ENCODE peak calls at places on chromosomes 16 and 17, in six cellular contexts. O is gastrocnemius medialis; X is CD8-positive, alpha-beta T cell; F is substantia nigra; R is kidney; T is tibial nerve. N is an unnamed sample.

GRCh38 chr17:20230924-20231323 is 221.8 kb downstream of the SPECC1 start:
- DNase-seq in O (no peak), X (no peak), F (no peak), R (no peak), T (no peak), N (no peak)

GRCh38 chr16:6672507-6672906 is 660.1 kb upstream of the RBFOX1 start:
- DNase-seq in O (no peak), X (no peak), F (no peak), R (no peak), T (no peak), N (peak; percentile 47)

GRCh38 chr17:36851230-36851629 is 86.0 kb upstream of the LHX1 start:
- DNase-seq in O (no peak), X (no peak), F (no peak), R (no peak), T (no peak), N (no peak)

GRCh38 chr16:1048442-1049112 is 24.0 kb upstream of the SSTR5 start:
- DNase-seq in O (no peak), X (no peak), F (peak; percentile 67), R (no peak), T (peak; percentile 33), N (no peak)

GRCh38 chr16:22123759-22124490 is 31.6 kb downstream of the VWA3A start:
- DNase-seq in O (no peak), X (no peak), F (no peak), R (no peak), T (no peak), N (no peak)

GRCh38 chr17:4230142-4230541 is 33.6 kb downstream of the ANKFY1 start:
- DNase-seq in O (peak; percentile 77), X (no peak), F (no peak), R (no peak), T (peak; percentile 72), N (peak; percentile 94)

GRCh38 chr17:80107231-80108021 is 6.0 kb downstream of the GAA start:
- DNase-seq in O (no peak), X (no peak), F (no peak), R (peak; percentile 69), T (no peak), N (no peak)

GRCh38 chr17:51035436-51035835 is 85.2 kb downstream of the SPAG9 start:
- DNase-seq in O (no peak), X (no peak), F (no peak), R (no peak), T (no peak), N (no peak)

GRCh38 chr17:74742153-74742515 is 5.1 kb downstream of the RAB37 start:
- DNase-seq in O (no peak), X (peak; percentile 73), F (no peak), R (no peak), T (no peak), N (no peak)

GRCh38 chr16:86122681-86123342 is 223.8 kb downstream of the IRF8 start:
- DNase-seq in O (no peak), X (no peak), F (no peak), R (peak; percentile 70), T (no peak), N (no peak)

GRCh38 chr17:17365476-17366110 is 62.4 kb downstream of the NT5M start:
- DNase-seq in O (no peak), X (no peak), F (no peak), R (peak; percentile 46), T (no peak), N (no peak)

GRCh38 chr17:46810837-46811236 is 7.7 kb downstream of the WNT3 start:
- DNase-seq in O (no peak), X (no peak), F (no peak), R (no peak), T (no peak), N (no peak)

GRCh38 chr17:17171991-17172939 is 33.9 kb downstream of the PLD6 start:
- DNase-seq in O (no peak), X (no peak), F (no peak), R (no peak), T (no peak), N (no peak)

GRCh38 chr16:1668612-1669319 is 9.3 kb upstream of the JPT2 start:
- DNase-seq in O (no peak), X (no peak), F (no peak), R (peak; percentile 65), T (no peak), N (no peak)

GRCh38 chr16:70018254-70018653 is 67.1 kb downstream of the CLEC18A start:
- DNase-seq in O (no peak), X (peak; percentile 52), F (no peak), R (no peak), T (no peak), N (no peak)

GRCh38 chr17:83194189-83194565 is 114.8 kb downstream of the METRNL start:
- DNase-seq in O (no peak), X (no peak), F (no peak), R (peak; percentile 56), T (peak; percentile 7), N (no peak)

GRCh38 chr16:28218109-28218508 is 6.3 kb upstream of the XPO6 start:
- DNase-seq in O (no peak), X (peak; percentile 65), F (no peak), R (no peak), T (no peak), N (no peak)

GRCh38 chr16:53061701-53062159 is 6.9 kb downstream of the CHD9 start:
- DNase-seq in O (peak; percentile 45), X (peak; percentile 17), F (no peak), R (no peak), T (no peak), N (no peak)

GRCh38 chr16:66661210-66661560 is 35.4 kb downstream of the CMTM4 start:
- DNase-seq in O (no peak), X (no peak), F (no peak), R (no peak), T (no peak), N (no peak)

GRCh38 chr17:70072900-70073299 is 2.1 kb upstream of the KCNJ16 start:
- DNase-seq in O (no peak), X (no peak), F (no peak), R (no peak), T (no peak), N (no peak)

GRCh38 chr17:70070297-70071027 is 4.6 kb upstream of the KCNJ16 start:
- DNase-seq in O (no peak), X (no peak), F (no peak), R (no peak), T (no peak), N (no peak)

GRCh38 chr17:70071620-70072019 is 3.4 kb upstream of the KCNJ16 start:
- DNase-seq in O (no peak), X (no peak), F (no peak), R (no peak), T (no peak), N (no peak)

GRCh38 chr17:70073326-70073725 is 1.7 kb upstream of the KCNJ16 start:
- DNase-seq in O (no peak), X (no peak), F (no peak), R (no peak), T (no peak), N (no peak)

GRCh38 chr17:70071127-70071526 is 3.9 kb upstream of the KCNJ16 start:
- DNase-seq in O (no peak), X (no peak), F (no peak), R (no peak), T (no peak), N (no peak)
- H3K27ac ChIP-seq in O (no peak overlapping the region), X (no peak overlapping the region), F (no peak overlapping the region), R (no peak overlapping the region), T (no peak overlapping the region), N (no peak overlapping the region)

GRCh38 chr17:40094874-40095273 is 5.5 kb downstream of the NR1D1 start:
- DNase-seq in O (peak; percentile 58), X (no peak), F (no peak), R (peak; percentile 79), T (no peak), N (no peak)
- H3K27ac ChIP-seq in O (peak overlapping the region; percentile 100), X (no peak overlapping the region), F (peak overlapping the region; percentile 50), R (peak overlapping the region; percentile 99), T (peak overlapping the region; percentile 99), N (peak overlapping the region; percentile 99)

DNA sequence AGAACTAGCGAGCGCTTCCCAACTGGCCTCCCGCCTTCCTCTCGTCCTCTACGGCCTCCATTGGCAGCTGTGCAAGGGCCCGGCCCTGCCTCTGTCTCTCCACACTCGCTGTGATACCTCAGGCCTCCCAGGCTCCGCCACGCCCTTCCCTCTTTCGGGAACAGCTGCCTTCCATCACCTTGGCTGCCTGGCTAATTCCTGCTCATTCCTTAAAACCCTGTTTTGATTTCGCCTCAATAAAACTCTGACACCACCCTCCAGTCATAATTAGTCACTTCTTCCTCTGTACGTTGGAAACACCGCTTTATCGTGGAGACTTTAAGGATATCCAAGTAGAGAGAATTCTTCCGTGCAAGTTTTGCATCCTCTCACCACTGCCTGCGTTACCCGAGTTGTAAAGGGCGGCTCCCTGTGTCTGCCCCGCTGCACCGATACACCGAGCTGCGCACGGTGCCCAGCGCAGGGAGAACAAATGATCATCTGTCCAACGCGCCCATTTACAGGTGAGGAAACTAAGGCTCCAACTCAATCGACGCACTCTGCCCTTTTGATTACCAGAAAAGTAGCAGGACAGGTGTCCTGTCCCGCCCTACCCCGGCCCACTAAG is 139.6 kb downstream of the SEC14L1 start:
- DNase-seq in O (no peak), X (no peak), F (no peak), R (no peak), T (no peak), N (no peak)
- H3K27ac ChIP-seq in O (no peak overlapping the region), X (no peak overlapping the region), F (no peak overlapping the region), R (no peak overlapping the region), T (no peak overlapping the region), N (no peak overlapping the region)

GRCh38 chr16:82197540-82198240 is 27.7 kb upstream of the MPHOSPH6 start:
- DNase-seq in O (no peak), X (no peak), F (no peak), R (no peak), T (no peak), N (no peak)
- H3K27ac ChIP-seq in O (no peak overlapping the region), X (no peak overlapping the region), F (no peak overlapping the region), R (no peak overlapping the region), T (no peak overlapping the region), N (no peak overlapping the region)

GRCh38 chr17:44751806-44752205 is 7.0 kb upstream of the ADAM11 start:
- DNase-seq in O (no peak), X (no peak), F (no peak), R (no peak), T (no peak), N (no peak)

GRCh38 chr17:44752953-44753861 is 5.6 kb upstream of the ADAM11 start:
- DNase-seq in O (no peak), X (no peak), F (no peak), R (no peak), T (no peak), N (no peak)

GRCh38 chr17:44754276-44754675 is 4.5 kb upstream of the ADAM11 start:
- DNase-seq in O (no peak), X (no peak), F (no peak), R (no peak), T (no peak), N (no peak)

GRCh38 chr17:44749076-44750020 is 9.4 kb upstream of the ADAM11 start:
- DNase-seq in O (no peak), X (no peak), F (no peak), R (no peak), T (no peak), N (no peak)

GRCh38 chr17:44751331-44751730 is 7.5 kb upstream of the ADAM11 start:
- DNase-seq in O (no peak), X (no peak), F (no peak), R (no peak), T (no peak), N (no peak)
- H3K27ac ChIP-seq in O (no peak overlapping the region), X (no peak overlapping the region), F (no peak overlapping the region), R (no peak overlapping the region), T (no peak overlapping the region), N (no peak overlapping the region)